ENCODE peak calls at places on chromosome 17, in four cellular contexts. One of them, this sample, is unnamed.

GRCh38 chr17:75763269-75763607 is 1.8 kb downstream of the GALK1 start:
- DNase-seq in mesendoderm: no peak
- DNase-seq in IMR-90: no peak
- DNase-seq in H1: no peak
- DNase-seq in this sample: no peak

GRCh38 chr17:38918129-38918913 is 7.1 kb upstream of the LASP1NB start:
- DNase-seq in mesendoderm: no peak
- DNase-seq in IMR-90: no peak
- DNase-seq in H1: no peak
- DNase-seq in this sample: peak

GRCh38 chr17:67528751-67529436 is 151.8 kb downstream of the PITPNC1 start:
- DNase-seq in mesendoderm: peak
- DNase-seq in IMR-90: peak
- DNase-seq in H1: no peak
- DNase-seq in this sample: peak

GRCh38 chr17:7207120-7208001 is 12.3 kb downstream of the DLG4 start:
- DNase-seq in mesendoderm: no peak
- DNase-seq in IMR-90: peak
- DNase-seq in H1: no peak
- DNase-seq in this sample: peak

GRCh38 chr17:4800462-4801185 is 1.5 kb downstream of the C17orf114 start:
- DNase-seq in mesendoderm: no peak
- DNase-seq in IMR-90: no peak
- DNase-seq in H1: no peak
- DNase-seq in this sample: no peak

GRCh38 chr17:18951941-18952842 is at the start of gene SLC5A10:
- DNase-seq in mesendoderm: peak
- DNase-seq in IMR-90: no peak
- DNase-seq in H1: no peak
- DNase-seq in this sample: peak

GRCh38 chr17:18259621-18260331 is 686 bp upstream of the MIEF2 start:
- DNase-seq in mesendoderm: peak
- DNase-seq in IMR-90: peak
- DNase-seq in H1: no peak
- DNase-seq in this sample: no peak

GRCh38 chr17:70767102-70767701 is 597.9 kb downstream of the KCNJ2 start:
- DNase-seq in mesendoderm: peak
- DNase-seq in IMR-90: peak
- DNase-seq in H1: no peak
- DNase-seq in this sample: no peak

GRCh38 chr17:76884995-76885896 is 17.0 kb downstream of the MGAT5B start:
- DNase-seq in mesendoderm: peak
- DNase-seq in IMR-90: no peak
- DNase-seq in H1: no peak
- DNase-seq in this sample: peak

GRCh38 chr17:79000396-79001189 is 9.0 kb downstream of the CANT1 start:
- DNase-seq in mesendoderm: no peak
- DNase-seq in IMR-90: no peak
- DNase-seq in H1: no peak
- DNase-seq in this sample: no peak

GRCh38 chr17:77074681-77075080 is 66.1 kb upstream of the SEC14L1 start:
- DNase-seq in mesendoderm: no peak
- DNase-seq in IMR-90: no peak
- DNase-seq in H1: no peak
- DNase-seq in this sample: no peak

GRCh38 chr17:11803635-11804034 is 193.6 kb downstream of the ZNF18 start:
- DNase-seq in mesendoderm: peak
- DNase-seq in IMR-90: no peak
- DNase-seq in H1: no peak
- DNase-seq in this sample: no peak

GRCh38 chr17:79778504-79779087 is 648 bp downstream of the CBX2 start:
- DNase-seq in mesendoderm: peak
- DNase-seq in IMR-90: no peak
- DNase-seq in H1: no peak
- DNase-seq in this sample: peak

GRCh38 chr17:32361270-32361669 is 11.3 kb downstream of the ZNF207 start:
- DNase-seq in mesendoderm: no peak
- DNase-seq in IMR-90: no peak
- DNase-seq in H1: no peak
- DNase-seq in this sample: no peak

GRCh38 chr17:74712756-74713155 is at the start of gene CD300LF:
- DNase-seq in mesendoderm: no peak
- DNase-seq in IMR-90: no peak
- DNase-seq in H1: no peak
- DNase-seq in this sample: no peak

GRCh38 chr17:44979426-44980273 is 11.5 kb upstream of the C1QL1 start:
- DNase-seq in mesendoderm: no peak
- DNase-seq in IMR-90: peak
- DNase-seq in H1: no peak
- DNase-seq in this sample: no peak

GRCh38 chr17:44977065-44977464 is 9.0 kb upstream of the C1QL1 start:
- DNase-seq in mesendoderm: no peak
- DNase-seq in IMR-90: no peak
- DNase-seq in H1: no peak
- DNase-seq in this sample: no peak

GRCh38 chr17:44981221-44981968 is 13.3 kb upstream of the C1QL1 start:
- DNase-seq in mesendoderm: no peak
- DNase-seq in IMR-90: peak
- DNase-seq in H1: no peak
- DNase-seq in this sample: no peak

GRCh38 chr17:44977740-44978584 is 9.9 kb upstream of the C1QL1 start:
- DNase-seq in mesendoderm: no peak
- DNase-seq in IMR-90: no peak
- DNase-seq in H1: no peak
- DNase-seq in this sample: no peak

DNA sequence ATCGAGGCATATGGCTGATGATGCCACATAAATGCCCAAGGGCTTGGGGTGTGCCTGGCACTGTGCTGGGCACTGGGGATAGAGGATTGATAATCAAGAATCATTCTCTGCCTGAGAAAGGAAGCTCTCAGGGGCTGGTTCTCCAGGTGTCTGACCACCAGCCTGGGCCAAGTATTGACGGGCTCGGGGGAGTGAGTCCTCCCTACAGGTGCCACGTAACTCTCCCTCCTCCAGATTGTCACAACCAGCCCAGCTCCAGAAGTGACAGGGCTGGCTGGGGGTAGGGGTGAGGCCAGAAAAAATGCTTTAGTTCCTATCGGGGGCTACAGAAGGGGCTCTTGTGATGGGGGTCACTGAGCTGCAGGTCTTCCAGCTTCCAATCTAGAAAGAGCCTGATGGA is 10.7 kb upstream of the C1QL1 start:
- DNase-seq in mesendoderm: no peak
- DNase-seq in IMR-90: no peak
- DNase-seq in H1: no peak
- DNase-seq in this sample: no peak
- H3K56ac ChIP-seq in mesendoderm: no peak
- H3K56ac ChIP-seq in IMR-90: no peak
- H3K56ac ChIP-seq in H1: no peak
- H3K56ac ChIP-seq in this sample: no peak

DNA sequence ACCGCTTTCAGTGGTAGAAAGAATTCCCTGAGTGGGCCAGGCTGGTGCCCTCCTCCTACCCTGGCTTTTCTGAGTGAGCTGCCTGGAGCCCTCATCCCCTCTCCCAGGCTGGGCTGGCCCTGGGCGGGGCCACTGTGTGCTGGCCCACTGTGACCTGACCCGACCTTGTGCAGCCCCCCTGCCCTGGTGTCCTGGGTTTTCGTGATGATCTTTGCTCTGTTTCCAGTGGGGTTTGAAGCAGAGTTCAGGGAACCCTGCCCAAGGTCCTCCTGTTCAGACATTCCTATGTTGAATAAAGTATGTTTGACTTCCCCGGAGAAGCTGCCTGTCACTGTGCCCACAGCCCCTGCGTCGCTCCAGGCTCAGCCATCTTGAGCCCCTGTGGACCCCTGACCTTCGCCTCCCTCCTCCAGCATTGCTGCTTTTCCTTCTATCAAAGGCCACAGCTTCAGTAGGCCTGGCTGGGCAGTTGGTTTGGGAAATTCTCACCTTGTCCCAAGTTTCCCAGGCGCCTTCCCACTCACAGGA is 13.7 kb upstream of the NAGLU start:
- DNase-seq in mesendoderm: no peak
- DNase-seq in IMR-90: no peak
- DNase-seq in H1: no peak
- DNase-seq in this sample: peak
- H3K56ac ChIP-seq in mesendoderm: no peak
- H3K56ac ChIP-seq in IMR-90: peak
- H3K56ac ChIP-seq in H1: no peak
- H3K56ac ChIP-seq in this sample: no peak

GRCh38 chr17:59106463-59107305 is at the start of gene TRIM37:
- DNase-seq in mesendoderm: peak
- DNase-seq in IMR-90: peak
- DNase-seq in H1: peak
- DNase-seq in this sample: peak

GRCh38 chr17:59107306-59107670 is 608 bp upstream of the TRIM37 start:
- DNase-seq in mesendoderm: no peak
- DNase-seq in IMR-90: no peak
- DNase-seq in H1: no peak
- DNase-seq in this sample: no peak

GRCh38 chr17:59110973-59111372 is 4.3 kb upstream of the TRIM37 start:
- DNase-seq in mesendoderm: no peak
- DNase-seq in IMR-90: no peak
- DNase-seq in H1: no peak
- DNase-seq in this sample: no peak

GRCh38 chr17:59105852-59106462 is 723 bp downstream of the TRIM37 start:
- DNase-seq in mesendoderm: peak
- DNase-seq in IMR-90: peak
- DNase-seq in H1: no peak
- DNase-seq in this sample: no peak

GRCh38 chr17:59108400-59109102 is 1.9 kb upstream of the TRIM37 start:
- DNase-seq in mesendoderm: no peak
- DNase-seq in IMR-90: no peak
- DNase-seq in H1: no peak
- DNase-seq in this sample: no peak
- H3K56ac ChIP-seq in mesendoderm: no peak
- H3K56ac ChIP-seq in IMR-90: no peak
- H3K56ac ChIP-seq in H1: peak
- H3K56ac ChIP-seq in this sample: no peak

GRCh38 chr17:12990041-12990808 is 27.6 kb downstream of the ELAC2 start:
- DNase-seq in mesendoderm: peak
- DNase-seq in IMR-90: no peak
- DNase-seq in H1: no peak
- DNase-seq in this sample: peak
- H3K56ac ChIP-seq in mesendoderm: no peak
- H3K56ac ChIP-seq in IMR-90: no peak
- H3K56ac ChIP-seq in H1: no peak
- H3K56ac ChIP-seq in this sample: no peak

GRCh38 chr17:72187544-72187943 is 66.7 kb downstream of the SOX9 start:
- DNase-seq in mesendoderm: no peak
- DNase-seq in IMR-90: peak
- DNase-seq in H1: no peak
- DNase-seq in this sample: no peak

GRCh38 chr17:72189781-72190593 is 69.2 kb downstream of the SOX9 start:
- DNase-seq in mesendoderm: no peak
- DNase-seq in IMR-90: peak
- DNase-seq in H1: no peak
- DNase-seq in this sample: no peak

GRCh38 chr17:72191901-72192300 is 71.1 kb downstream of the SOX9 start:
- DNase-seq in mesendoderm: no peak
- DNase-seq in IMR-90: no peak
- DNase-seq in H1: no peak
- DNase-seq in this sample: no peak

GRCh38 chr17:72191356-72191755 is 70.5 kb downstream of the SOX9 start:
- DNase-seq in mesendoderm: no peak
- DNase-seq in IMR-90: no peak
- DNase-seq in H1: no peak
- DNase-seq in this sample: no peak

GRCh38 chr17:72188801-72189200 is 68.0 kb downstream of the SOX9 start:
- DNase-seq in mesendoderm: no peak
- DNase-seq in IMR-90: no peak
- DNase-seq in H1: no peak
- DNase-seq in this sample: no peak
- H3K56ac ChIP-seq in mesendoderm: no peak
- H3K56ac ChIP-seq in IMR-90: no peak
- H3K56ac ChIP-seq in H1: peak
- H3K56ac ChIP-seq in this sample: peak

DNA sequence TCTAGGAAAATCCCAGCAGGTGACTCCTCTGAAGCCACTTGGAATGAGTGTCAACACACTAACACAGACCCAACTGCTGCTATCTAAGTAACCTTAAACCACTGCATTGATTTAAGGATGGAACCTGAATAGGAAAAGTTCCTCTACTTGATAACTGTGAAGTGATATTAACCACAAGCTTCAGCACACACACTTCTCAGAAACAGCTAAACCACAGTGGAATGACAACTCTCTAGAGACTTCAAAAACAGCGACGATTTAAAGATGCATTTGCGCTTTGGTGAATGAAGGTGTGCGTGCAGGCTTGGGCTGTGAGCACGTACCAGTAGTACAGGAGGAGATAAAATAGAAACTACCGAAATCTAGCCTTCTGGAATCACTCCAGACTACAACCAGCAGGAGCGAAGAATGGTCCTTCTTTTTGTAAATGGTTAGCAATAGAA is 137.6 kb upstream of the CORO6 start:
- DNase-seq in mesendoderm: peak
- DNase-seq in IMR-90: peak
- DNase-seq in H1: no peak
- DNase-seq in this sample: no peak
- H3K56ac ChIP-seq in mesendoderm: no peak
- H3K56ac ChIP-seq in IMR-90: peak
- H3K56ac ChIP-seq in H1: no peak
- H3K56ac ChIP-seq in this sample: no peak

GRCh38 chr17:56131431-56131830 is 21.8 kb upstream of the ANKFN1 start:
- DNase-seq in mesendoderm: no peak
- DNase-seq in IMR-90: no peak
- DNase-seq in H1: no peak
- DNase-seq in this sample: no peak

GRCh38 chr17:56141046-56141839 is 12.0 kb upstream of the ANKFN1 start:
- DNase-seq in mesendoderm: no peak
- DNase-seq in IMR-90: peak
- DNase-seq in H1: no peak
- DNase-seq in this sample: no peak

DNA sequence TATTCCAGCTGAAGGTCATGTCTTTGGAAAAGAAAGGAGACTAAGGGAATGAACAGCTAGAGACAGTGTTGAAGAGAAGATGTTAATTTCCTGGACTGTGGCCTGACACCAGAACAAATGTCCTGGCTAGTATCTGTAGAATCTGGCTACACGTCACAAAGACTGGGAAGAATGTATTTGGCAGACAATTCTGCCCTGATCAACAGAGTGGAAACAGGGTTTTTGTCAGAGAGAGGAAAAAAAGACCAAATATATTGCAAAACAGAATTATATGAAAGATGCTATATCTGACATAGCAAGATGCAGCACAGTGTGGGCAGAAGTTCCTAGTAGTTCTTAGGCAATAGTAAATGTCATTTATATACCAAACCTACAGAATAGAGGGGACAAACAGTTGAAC is 17.0 kb upstream of the ANKFN1 start:
- DNase-seq in mesendoderm: no peak
- DNase-seq in IMR-90: no peak
- DNase-seq in H1: no peak
- DNase-seq in this sample: no peak
- H3K56ac ChIP-seq in mesendoderm: no peak
- H3K56ac ChIP-seq in IMR-90: no peak
- H3K56ac ChIP-seq in H1: no peak
- H3K56ac ChIP-seq in this sample: no peak

This sample was measured in H9.